ENCODE peak calls at places on chromosomes 16 and 17, in six cellular contexts. D, W, C, B, P and V are unnamed samples.

GRCh38 chr17:81189670-81190530 is 23.9 kb upstream of the AATK start:
- DNase-seq in P (no peak), B (peak; percentile 69), C (no peak), W (no peak), D (no peak), V (peak; percentile 33)

GRCh38 chr16:67518676-67519075 is 10.0 kb upstream of the RIPOR1 start:
- DNase-seq in C (no peak), D (no peak), W (no peak), B (no peak), P (no peak), V (no peak)

GRCh38 chr16:24700549-24701392 is 28.7 kb upstream of the TNRC6A start:
- DNase-seq in C (no peak), P (peak; percentile 94), D (peak; percentile 97), W (no peak), B (no peak), V (peak; percentile 99)

GRCh38 chr17:6574689-6575595 is 18.6 kb upstream of the PITPNM3 start:
- DNase-seq in D (no peak), B (no peak), P (no peak), W (no peak), C (no peak), V (peak; percentile 55)

GRCh38 chr17:80937501-80938356 is 53.9 kb upstream of the CHMP6 start:
- DNase-seq in B (no peak), W (no peak), C (no peak), P (no peak), D (no peak), V (peak; percentile 49)

GRCh38 chr17:53932386-53932785 is 109.7 kb downstream of the KIF2B start:
- DNase-seq in W (no peak), B (no peak), P (no peak), C (no peak), D (no peak), V (no peak)

GRCh38 chr16:48613061-48613957 is 3.3 kb upstream of the N4BP1 start:
- DNase-seq in C (peak; percentile 73), D (no peak), B (no peak), W (no peak), P (peak; percentile 15), V (no peak)

GRCh38 chr17:31548709-31549108 is 157.2 kb downstream of the RAB11FIP4 start:
- DNase-seq in D (no peak), W (no peak), B (no peak), C (no peak), P (no peak), V (no peak)

GRCh38 chr17:68972119-68972704 is 17.0 kb upstream of the ABCA8 start:
- DNase-seq in C (no peak), W (no peak), D (no peak), B (peak; percentile 26), P (peak; percentile 4), V (peak; percentile 34)

GRCh38 chr17:7856081-7856791 is 1.1 kb downstream of the NAA38 start:
- DNase-seq in P (no peak), D (no peak), B (no peak), C (peak; percentile 19), W (no peak), V (no peak)

GRCh38 chr17:44362964-44363612 is 565 bp downstream of the FAM171A2 start:
- DNase-seq in C (no peak), W (no peak), B (peak; percentile 73), P (no peak), D (no peak), V (peak; percentile 41)

GRCh38 chr17:83171661-83172060 is 92.3 kb downstream of the METRNL start:
- DNase-seq in B (no peak), C (no peak), W (no peak), D (no peak), P (no peak), V (no peak)

GRCh38 chr16:85598141-85598540 is 15.0 kb upstream of the GSE1 start:
- DNase-seq in P (no peak), D (no peak), C (no peak), W (no peak), B (no peak), V (no peak)

GRCh38 chr16:5027575-5028235 is 6.0 kb downstream of the NAGPA start:
- DNase-seq in W (no peak), P (no peak), C (no peak), D (no peak), B (no peak), V (no peak)

GRCh38 chr16:17391715-17392114 is 79.0 kb downstream of the XYLT1 start:
- DNase-seq in D (no peak), P (no peak), W (no peak), C (no peak), B (no peak), V (no peak)

GRCh38 chr17:29977836-29978235 is 36.4 kb downstream of the EFCAB5 start:
- DNase-seq in W (no peak), D (peak; percentile 31), C (no peak), P (peak; percentile 4), B (no peak), V (no peak)

GRCh38 chr16:55526448-55526847 is 17.6 kb downstream of the LPCAT2 start:
- DNase-seq in P (no peak), W (no peak), C (no peak), B (no peak), D (no peak), V (no peak)

GRCh38 chr16:89155851-89156739 is 15.5 kb upstream of the CDH15 start:
- DNase-seq in D (no peak), P (no peak), B (no peak), C (no peak), W (no peak), V (no peak)

GRCh38 chr17:50640701-50641338 is 6.1 kb downstream of the ABCC3 start:
- DNase-seq in P (no peak), W (no peak), D (no peak), B (no peak), C (no peak), V (no peak)

GRCh38 chr17:31696184-31696602 is 162.9 kb downstream of the COPRS start:
- DNase-seq in D (peak; percentile 83), P (peak; percentile 95), B (peak; percentile 48), C (no peak), W (no peak), V (peak; percentile 94)

GRCh38 chr16:49731911-49732310 is 124.0 kb downstream of the ZNF423 start:
- DNase-seq in C (no peak), B (no peak), D (no peak), W (no peak), P (no peak), V (no peak)

GRCh38 chr16:29645699-29646187 is 17.3 kb upstream of the SPN start:
- DNase-seq in P (no peak), C (no peak), B (peak; percentile 52), D (no peak), W (no peak), V (no peak)

GRCh38 chr16:77918792-77919707 is 103.3 kb upstream of the CLEC3A start:
- DNase-seq in P (no peak), B (peak; percentile 27), W (no peak), D (peak; percentile 9), C (no peak), V (peak; percentile 66)

GRCh38 chr16:68291227-68291626 is 19.5 kb downstream of the SLC7A6OS start:
- DNase-seq in B (no peak), C (no peak), W (no peak), D (no peak), P (no peak), V (no peak)

GRCh38 chr16:49902908-49903307 is 47.0 kb upstream of the ZNF423 start:
- DNase-seq in W (no peak), C (no peak), B (no peak), P (no peak), D (no peak), V (no peak)

GRCh38 chr17:69870091-69870530 is 204.9 kb upstream of the KCNJ16 start:
- DNase-seq in W (no peak), C (no peak), D (peak; percentile 37), P (no peak), B (no peak), V (peak; percentile 86)